ENCODE peak calls at places on chromosomes 16 and 17, in five cellular contexts. K is thyroid gland, W is caudate nucleus, J is stomach, Y is skeletal muscle cell. O is an unnamed sample.

GRCh38 chr17:12744298-12744697 is 45.0 kb upstream of the ARHGAP44 start:
- DNase-seq in J (no peak), K (no peak), Y (no peak), W (no peak), O (no peak)

GRCh38 chr17:20191066-20191465 is 181.9 kb downstream of the SPECC1 start:
- DNase-seq in J (no peak), Y (peak), W (no peak), K (no peak), O (no peak)

GRCh38 chr17:75755205-75755901 is 9.6 kb downstream of the GALK1 start:
- DNase-seq in Y (no peak), J (no peak), K (no peak), W (no peak), O (no peak)

GRCh38 chr16:14307623-14308356 is 236.7 kb downstream of the MRTFB start:
- DNase-seq in K (no peak), W (peak), Y (no peak), J (no peak), O (no peak)

GRCh38 chr17:38608648-38609047 is 2.9 kb upstream of the SRCIN1 start:
- DNase-seq in K (peak), W (no peak), J (peak), Y (no peak), O (no peak)

GRCh38 chr16:88536971-88537751 is 33.0 kb upstream of the ZC3H18 start:
- DNase-seq in Y (no peak), J (no peak), W (no peak), K (peak), O (no peak)

GRCh38 chr17:41728056-41728455 is 6.4 kb downstream of the HAP1 start:
- DNase-seq in Y (no peak), W (no peak), J (no peak), K (no peak), O (no peak)

GRCh38 chr17:46950997-46951621 is 27.9 kb downstream of the RPRML start:
- DNase-seq in J (no peak), K (no peak), Y (no peak), W (peak), O (no peak)

GRCh38 chr17:28086519-28086918 is 44.0 kb downstream of the NLK start:
- DNase-seq in Y (no peak), J (no peak), W (no peak), K (no peak), O (no peak)

GRCh38 chr16:87331241-87331801 is 14.1 kb upstream of the C16orf95 start:
- DNase-seq in K (no peak), W (no peak), Y (no peak), J (no peak), O (no peak)

GRCh38 chr16:5234295-5235050 is 136.9 kb upstream of the EEF2KMT start:
- DNase-seq in J (no peak), K (no peak), Y (no peak), W (no peak), O (no peak)

GRCh38 chr17:80822021-80822699 is 169.5 kb upstream of the CHMP6 start:
- DNase-seq in W (no peak), Y (no peak), J (no peak), K (no peak), O (no peak)

GRCh38 chr16:57810197-57811024 is 8.1 kb upstream of the KIFC3 start:
- DNase-seq in W (no peak), K (peak), Y (peak), J (peak), O (no peak)

GRCh38 chr16:9647981-9648701 is 534.1 kb downstream of the GRIN2A start:
- DNase-seq in Y (no peak), W (no peak), J (no peak), K (peak), O (no peak)

GRCh38 chr17:74070374-74070773 is 133.1 kb upstream of the RPL38 start:
- DNase-seq in Y (no peak), W (no peak), J (no peak), K (no peak), O (no peak)

GRCh38 chr17:64779344-64780095 is 117.4 kb upstream of the SMURF2 start:
- DNase-seq in J (no peak), Y (no peak), W (no peak), K (peak), O (no peak)

GRCh38 chr17:74383140-74383539 is 15.8 kb downstream of the GPR142 start:
- DNase-seq in J (no peak), Y (no peak), K (no peak), W (no peak), O (no peak)

GRCh38 chr17:83200231-83200699 is 120.9 kb downstream of the METRNL start:
- DNase-seq in W (no peak), J (peak), Y (no peak), K (peak), O (no peak)

GRCh38 chr17:63491976-63492575 is 15.2 kb downstream of the ACE start:
- DNase-seq in J (no peak), K (no peak), Y (no peak), W (no peak), O (no peak)

GRCh38 chr16:58035356-58036170 is 10.0 kb downstream of the MMP15 start:
- DNase-seq in Y (no peak), W (no peak), J (peak), K (peak), O (no peak)

GRCh38 chr17:951388-952132 is 28.0 kb downstream of the NXN start:
- DNase-seq in W (no peak), K (peak), J (no peak), Y (peak), O (no peak)

GRCh38 chr16:72990003-72990521 is 57.9 kb downstream of the ZFHX3 start:
- DNase-seq in W (no peak), K (peak), J (peak), Y (peak), O (peak)

GRCh38 chr17:76872221-76872873 is 4.1 kb downstream of the MGAT5B start:
- DNase-seq in W (no peak), Y (peak), K (no peak), J (no peak), O (no peak)

GRCh38 chr16:49281843-49282642 is 405 bp upstream of the CBLN1 start:
- DNase-seq in W (peak), K (peak), Y (no peak), J (peak), O (peak)

GRCh38 chr17:81998719-81999438 is 21.4 kb downstream of the ASPSCR1 start:
- DNase-seq in W (no peak), J (no peak), Y (no peak), K (no peak), O (no peak)

GRCh38 chr17:49571283-49571682 is 4.4 kb upstream of the NXPH3 start:
- DNase-seq in Y (no peak), J (no peak), W (no peak), K (no peak), O (no peak)

GRCh38 chr16:31754998-31755615 is 118.5 kb upstream of the ZNF267 start:
- DNase-seq in W (no peak), K (no peak), Y (no peak), J (no peak), O (no peak)

GRCh38 chr17:44930667-44931066 is 15.4 kb upstream of the GFAP start:
- DNase-seq in W (no peak), J (no peak), K (no peak), Y (no peak), O (no peak)